ENCODE peak calls at places on chromosome 3, in eight cellular contexts. N is GM23248, R is colonic mucosa, O is astrocyte, B is adipocyte, A is neural progenitor cell, U is IMR-90, F is H9. V is an unnamed sample.

GRCh38 chr3:168803536-168803935 is 707.8 kb upstream of the GOLIM4 start:
- DNase-seq in N (peak), R (no peak), O (peak), B (peak), A (no peak), U (peak), F (no peak), V (no peak)

GRCh38 chr3:124811441-124811840 is 75.7 kb downstream of the ITGB5 start:
- DNase-seq in N (peak), R (peak), O (peak), B (peak), A (no peak), U (peak), F (no peak), V (no peak)

GRCh38 chr3:132255041-132255745 is 62.0 kb upstream of the ACP3 start:
- DNase-seq in N (peak), R (no peak), O (peak), B (peak), A (no peak), U (peak), F (no peak), V (no peak)

GRCh38 chr3:13831386-13831996 is 48.4 kb downstream of the WNT7A start:
- DNase-seq in N (no peak), R (no peak), O (no peak), B (no peak), A (no peak), U (no peak), F (no peak), V (no peak)

GRCh38 chr3:191528589-191528988 is 67.6 kb downstream of the PYDC2 start:
- DNase-seq in N (no peak), R (no peak), O (no peak), B (no peak), A (no peak), U (no peak), F (no peak), V (no peak)

GRCh38 chr3:45558431-45558830 is 36.1 kb upstream of the LIMD1 start:
- DNase-seq in N (no peak), R (no peak), O (no peak), B (no peak), A (no peak), U (no peak), F (no peak), V (no peak)

GRCh38 chr3:53045107-53045783 is 628 bp downstream of the SFMBT1 start:
- DNase-seq in N (peak), R (peak), O (no peak), B (peak), A (peak), U (peak), F (no peak), V (no peak)

GRCh38 chr3:196813903-196814302 is 53.8 kb upstream of the SENP5 start:
- DNase-seq in N (no peak), R (no peak), O (peak), B (no peak), A (no peak), U (peak), F (no peak), V (no peak)

GRCh38 chr3:182436547-182436946 is 356.8 kb upstream of the ATP11B start:
- DNase-seq in N (no peak), R (no peak), O (no peak), B (no peak), A (no peak), U (no peak), F (no peak), V (no peak)

GRCh38 chr3:197154-197855 is 742 bp downstream of the CHL1 start:
- DNase-seq in N (no peak), R (peak), O (no peak), B (no peak), A (peak), U (no peak), F (peak), V (no peak)

GRCh38 chr3:147613710-147614109 is 204.5 kb downstream of the ZIC1 start:
- DNase-seq in N (no peak), R (no peak), O (no peak), B (no peak), A (no peak), U (no peak), F (no peak), V (no peak)

GRCh38 chr3:48566401-48566760 is 2.8 kb upstream of the UCN2 start:
- DNase-seq in N (no peak), R (no peak), O (no peak), B (no peak), A (no peak), U (no peak), F (no peak), V (no peak)

GRCh38 chr3:132210476-132211346 is 106.5 kb upstream of the ACP3 start:
- DNase-seq in N (peak), R (peak), O (no peak), B (no peak), A (peak), U (no peak), F (peak), V (no peak)

GRCh38 chr3:105367063-105367405 is 325 bp downstream of the ALCAM start:
- DNase-seq in N (peak), R (peak), O (no peak), B (peak), A (peak), U (no peak), F (peak), V (no peak)

GRCh38 chr3:104474011-104474410 is 892.7 kb upstream of the ALCAM start:
- DNase-seq in N (no peak), R (no peak), O (no peak), B (no peak), A (no peak), U (no peak), F (no peak), V (no peak)

GRCh38 chr3:179991104-179991503 is 45.6 kb downstream of the PEX5L start:
- DNase-seq in N (no peak), R (no peak), O (no peak), B (no peak), A (no peak), U (no peak), F (no peak), V (no peak)

GRCh38 chr3:33277193-33277882 is at the start of gene FBXL2:
- DNase-seq in N (peak), R (peak), O (peak), B (peak), A (peak), U (peak), F (peak), V (peak)

GRCh38 chr3:126693921-126694320 is 10.1 kb upstream of the CHCHD6 start:
- DNase-seq in N (no peak), R (no peak), O (no peak), B (no peak), A (no peak), U (no peak), F (no peak), V (no peak)

GRCh38 chr3:123042413-123042812 is 14.8 kb upstream of the SEMA5B start:
- DNase-seq in N (no peak), R (no peak), O (no peak), B (no peak), A (no peak), U (no peak), F (no peak), V (no peak)

GRCh38 chr3:46395210-46395661 is 11.6 kb downstream of the CCR5AS start:
- DNase-seq in N (peak), R (no peak), O (no peak), B (no peak), A (no peak), U (peak), F (peak), V (no peak)

GRCh38 chr3:188241883-188242282 is 87.9 kb downstream of the LPP start:
- DNase-seq in N (peak), R (no peak), O (no peak), B (peak), A (no peak), U (no peak), F (no peak), V (no peak)

GRCh38 chr3:18758047-18758704 is 333.0 kb upstream of the SATB1 start:
- DNase-seq in N (peak), R (peak), O (no peak), B (no peak), A (peak), U (no peak), F (peak), V (peak)

GRCh38 chr3:125401402-125401801 is 26.3 kb upstream of the ZNF148 start:
- DNase-seq in N (peak), R (no peak), O (peak), B (peak), A (no peak), U (peak), F (no peak), V (no peak)

GRCh38 chr3:167318306-167318705 is 61.8 kb downstream of the ZBBX start:
- DNase-seq in N (no peak), R (no peak), O (no peak), B (no peak), A (no peak), U (no peak), F (no peak), V (no peak)

GRCh38 chr3:53694648-53695356 is 151.4 kb downstream of the CHDH start:
- DNase-seq in N (no peak), R (no peak), O (no peak), B (no peak), A (no peak), U (no peak), F (no peak), V (no peak)

GRCh38 chr3:189304465-189305341 is 132.9 kb downstream of the TPRG1 start:
- DNase-seq in N (peak), R (peak), O (peak), B (peak), A (no peak), U (no peak), F (peak), V (peak)

GRCh38 chr3:134155456-134155855 is 95.2 kb downstream of the RYK start:
- DNase-seq in N (no peak), R (no peak), O (no peak), B (no peak), A (no peak), U (no peak), F (no peak), V (no peak)

GRCh38 chr3:150242220-150242938 is 165.7 kb upstream of the TSC22D2 start:
- DNase-seq in N (no peak), R (no peak), O (peak), B (peak), A (no peak), U (peak), F (no peak), V (no peak)

GRCh38 chr3:73558399-73559075 is 66.2 kb downstream of the PDZRN3 start:
- DNase-seq in N (peak), R (no peak), O (no peak), B (peak), A (no peak), U (peak), F (no peak), V (no peak)

GRCh38 chr3:27311400-27311799 is 57.8 kb downstream of the NEK10 start:
- DNase-seq in N (peak), R (no peak), O (peak), B (peak), A (peak), U (peak), F (peak), V (peak)

GRCh38 chr3:185824467-185825378 is at the start of gene IGF2BP2:
- DNase-seq in N (peak), R (peak), O (peak), B (peak), A (peak), U (peak), F (peak), V (no peak)

GRCh38 chr3:195907730-195908438 is 467 bp downstream of the TNK2 start:
- DNase-seq in N (peak), R (peak), O (no peak), B (no peak), A (no peak), U (no peak), F (no peak), V (no peak)

GRCh38 chr3:132788299-132788698 is 66.1 kb upstream of the NPHP3 start:
- DNase-seq in N (peak), R (no peak), O (peak), B (peak), A (no peak), U (peak), F (no peak), V (no peak)

GRCh38 chr3:18423401-18424212 is 1.5 kb downstream of the SATB1 start:
- DNase-seq in N (peak), R (peak), O (peak), B (peak), A (peak), U (peak), F (peak), V (no peak)

GRCh38 chr3:64305731-64306130 is 80.5 kb upstream of the PRICKLE2 start:
- DNase-seq in N (no peak), R (no peak), O (no peak), B (no peak), A (no peak), U (no peak), F (no peak), V (no peak)

GRCh38 chr3:105513042-105513441 is 146.3 kb downstream of the ALCAM start:
- DNase-seq in N (peak), R (no peak), O (peak), B (peak), A (no peak), U (peak), F (no peak), V (no peak)

GRCh38 chr3:108327168-108327567 is 30.8 kb downstream of the HHLA2 start:
- DNase-seq in N (no peak), R (no peak), O (no peak), B (no peak), A (no peak), U (no peak), F (no peak), V (no peak)

GRCh38 chr3:108320746-108321350 is 24.5 kb downstream of the HHLA2 start:
- DNase-seq in N (no peak), R (no peak), O (no peak), B (no peak), A (no peak), U (no peak), F (peak), V (no peak)

GRCh38 chr3:108324177-108324576 is 27.8 kb downstream of the HHLA2 start:
- DNase-seq in N (no peak), R (no peak), O (no peak), B (no peak), A (no peak), U (no peak), F (no peak), V (no peak)

GRCh38 chr3:108319428-108320053 is 23.2 kb downstream of the HHLA2 start:
- DNase-seq in N (no peak), R (peak), O (no peak), B (peak), A (no peak), U (no peak), F (no peak), V (no peak)

GRCh38 chr3:108322352-108322751 is 26.0 kb downstream of the HHLA2 start:
- DNase-seq in N (no peak), R (no peak), O (no peak), B (no peak), A (no peak), U (no peak), F (no peak), V (no peak)
- H3K9ac ChIP-seq in N (no peak), R (no peak), O (no peak), B (no peak), A (no peak), U (no peak), F (no peak), V (no peak)

GRCh38 chr3:194682189-194682588 is 3.5 kb upstream of the FAM43A start:
- DNase-seq in N (no peak), R (no peak), O (no peak), B (no peak), A (no peak), U (no peak), F (no peak), V (no peak)
- H3K9ac ChIP-seq in N (peak), R (no peak), O (no peak), B (no peak), A (no peak), U (no peak), F (no peak), V (no peak)

DNA sequence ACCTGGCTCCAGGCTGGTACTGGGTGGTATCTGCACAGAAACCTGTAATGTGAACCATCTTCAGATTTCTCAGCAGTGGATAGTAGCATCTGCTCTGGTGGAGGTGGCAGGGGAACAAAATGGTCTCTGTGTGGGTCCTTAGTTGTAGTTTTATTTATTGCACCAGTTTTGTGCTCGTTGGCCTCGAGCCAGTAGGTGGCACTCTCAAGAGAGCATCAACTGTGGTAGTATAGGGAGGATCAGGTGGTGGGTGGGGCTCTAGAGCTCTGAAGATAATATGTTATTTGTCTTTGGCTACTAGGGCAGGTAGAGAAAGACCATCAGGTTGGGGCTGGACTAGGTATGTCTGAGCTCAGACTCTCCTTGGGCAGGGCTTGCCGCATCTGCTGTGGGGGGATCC is 254.0 kb upstream of the GPR149 start:
- DNase-seq in N (no peak), R (no peak), O (no peak), B (no peak), A (peak), U (no peak), F (peak), V (peak)
- H3K9ac ChIP-seq in N (no peak), R (no peak), O (no peak), B (peak), A (no peak), U (no peak), F (no peak), V (no peak)

DNA sequence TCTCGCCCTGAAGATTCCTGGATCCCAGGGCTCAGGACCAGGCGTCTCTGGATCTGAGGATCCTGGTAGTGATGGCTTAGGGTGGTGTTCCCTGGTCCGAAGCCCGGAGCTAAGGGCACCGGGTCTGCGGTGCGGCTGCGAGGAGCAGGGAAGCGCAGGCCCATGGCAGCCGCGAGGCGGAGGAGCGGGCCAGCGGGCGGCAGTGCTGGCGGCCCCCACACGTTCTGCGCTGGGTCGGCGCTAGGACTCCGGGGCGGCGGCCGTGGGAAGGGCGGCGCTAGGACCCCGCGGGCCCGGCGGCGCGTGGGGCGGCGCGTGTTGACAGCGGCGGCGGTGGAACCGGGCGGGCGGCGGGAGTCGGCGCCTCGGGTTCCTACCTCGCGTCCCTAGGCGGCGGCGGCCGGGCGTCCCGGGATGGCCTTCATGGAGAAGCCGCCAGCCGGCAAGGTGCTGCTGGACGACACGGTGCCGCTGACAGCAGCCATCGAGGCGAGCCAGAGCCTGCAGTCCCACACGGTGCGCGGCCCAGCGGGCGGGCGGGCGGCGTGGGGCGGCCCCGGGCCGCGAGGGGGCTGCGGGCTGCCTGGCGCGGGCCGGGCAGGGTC is at the start of gene PXK:
- DNase-seq in N (peak), R (peak), O (peak), B (peak), A (peak), U (peak), F (peak), V (peak)
- H3K9ac ChIP-seq in N (peak), R (peak), O (peak), B (peak), A (no peak), U (peak), F (no peak), V (peak)

GRCh38 chr3:4425707-4426106 is 41.4 kb downstream of the SUMF1 start:
- DNase-seq in N (peak), R (no peak), O (peak), B (peak), A (no peak), U (peak), F (no peak), V (no peak)

GRCh38 chr3:4429648-4430350 is 37.3 kb downstream of the SUMF1 start:
- DNase-seq in N (no peak), R (no peak), O (no peak), B (no peak), A (no peak), U (no peak), F (no peak), V (no peak)

GRCh38 chr3:4425055-4425454 is 42.0 kb downstream of the SUMF1 start:
- DNase-seq in N (no peak), R (no peak), O (no peak), B (no peak), A (no peak), U (no peak), F (no peak), V (no peak)

GRCh38 chr3:4426261-4426781 is 40.7 kb downstream of the SUMF1 start:
- DNase-seq in N (no peak), R (no peak), O (peak), B (no peak), A (no peak), U (peak), F (no peak), V (no peak)

GRCh38 chr3:4426782-4427344 is 40.2 kb downstream of the SUMF1 start:
- DNase-seq in N (peak), R (no peak), O (peak), B (peak), A (no peak), U (peak), F (no peak), V (no peak)
- H3K9ac ChIP-seq in N (peak), R (no peak), O (peak), B (no peak), A (no peak), U (no peak), F (no peak), V (no peak)

DNA sequence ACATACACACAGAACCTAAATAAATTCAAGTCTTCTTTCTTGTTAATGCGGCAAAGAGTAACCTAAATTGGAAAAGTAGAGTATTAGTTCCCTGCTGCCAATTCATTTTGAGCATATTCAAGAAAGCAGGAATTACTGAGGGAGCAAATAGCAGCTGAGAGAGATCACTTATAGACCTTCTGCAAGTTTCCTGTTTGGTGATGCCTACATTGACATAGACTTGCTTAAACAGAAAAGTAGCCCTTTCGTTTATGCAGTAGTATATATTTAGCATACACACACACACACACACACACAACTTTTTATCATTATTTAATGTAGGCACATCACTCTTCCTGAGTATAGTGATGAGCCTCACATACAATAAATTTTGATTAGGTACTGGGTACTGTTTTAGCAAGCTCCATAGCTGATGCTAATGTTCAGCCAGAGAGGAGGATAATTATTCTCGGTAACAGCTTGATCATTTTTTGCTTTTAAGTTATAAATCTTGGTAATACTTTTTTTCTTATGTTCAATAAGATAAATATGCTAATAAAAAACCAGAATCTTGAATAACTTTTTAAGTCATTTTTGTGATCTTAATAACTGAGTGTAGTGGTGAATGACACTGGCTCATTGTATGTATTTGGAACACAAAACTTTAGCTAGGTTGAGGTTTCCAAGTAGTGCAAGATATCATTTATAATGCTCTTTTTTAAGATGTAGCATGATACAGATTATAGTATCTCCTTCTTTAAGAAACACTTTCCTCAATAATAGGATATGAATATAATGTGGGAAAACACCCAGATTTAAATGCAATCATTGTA is 174.7 kb downstream of the MBNL1 start:
- DNase-seq in N (no peak), R (no peak), O (no peak), B (no peak), A (no peak), U (peak), F (no peak), V (no peak)
- H3K9ac ChIP-seq in N (peak), R (no peak), O (peak), B (peak), A (no peak), U (no peak), F (no peak), V (no peak)

DNA sequence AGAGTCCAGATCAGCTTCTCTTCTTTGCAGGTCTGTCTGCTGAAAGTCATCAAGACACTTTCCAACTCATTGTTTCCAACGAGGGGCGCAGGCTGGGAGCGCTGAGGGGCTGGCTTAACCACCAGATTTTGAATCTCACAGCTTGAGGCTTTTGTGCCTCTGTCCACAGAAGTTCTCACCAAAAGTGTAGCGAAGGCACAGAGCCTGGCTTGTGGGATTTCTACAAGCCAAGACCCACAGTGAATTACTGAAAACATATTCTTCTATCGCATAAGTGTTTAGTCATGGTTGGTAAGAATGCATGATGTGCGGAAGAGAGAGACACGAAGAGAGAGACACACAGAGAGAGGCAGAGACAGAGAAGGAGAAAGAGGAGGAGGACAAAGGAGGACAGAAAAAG is 35.2 kb downstream of the BHLHE40 start:
- DNase-seq in N (peak), R (no peak), O (peak), B (no peak), A (peak), U (no peak), F (no peak), V (no peak)
- H3K9ac ChIP-seq in N (peak), R (no peak), O (peak), B (no peak), A (no peak), U (no peak), F (no peak), V (no peak)